ENCODE peak calls at places on chromosomes 3 and 15, in five cellular contexts. Q, O, H, J and Z are unnamed samples.

GRCh38 chr15:59457103-59457502 is 19.1 kb downstream of the FAM81A start:
- DNase-seq in Q (no peak), O (no peak), H (no peak), J (no peak), Z (no peak)

GRCh38 chr3:61579685-61580084 is 18.3 kb downstream of the PTPRG start:
- DNase-seq in Q (no peak), O (no peak), H (no peak), J (no peak), Z (no peak)

GRCh38 chr15:23869391-23869790 is 182.3 kb upstream of the NDN start:
- DNase-seq in Q (peak; percentile 19), O (no peak), H (peak; percentile 46), J (peak; percentile 64), Z (no peak)

GRCh38 chr3:22684739-22685138 is 518.4 kb upstream of the UBE2E2 start:
- DNase-seq in Q (no peak), O (no peak), H (no peak), J (no peak), Z (no peak)

GRCh38 chr3:184176377-184177330 is 2.0 kb downstream of the AP2M1 start:
- DNase-seq in Q (peak; percentile 56), O (no peak), H (peak; percentile 69), J (peak; percentile 88), Z (peak; percentile 75)

GRCh38 chr3:111072016-111072891 is 638 bp downstream of the NECTIN3 start:
- DNase-seq in Q (no peak), O (no peak), H (peak; percentile 5), J (peak; percentile 64), Z (no peak)

GRCh38 chr3:100335137-100335833 is 728 bp downstream of the NIT2 start:
- DNase-seq in Q (peak; percentile 59), O (no peak), H (peak; percentile 16), J (no peak), Z (no peak)

GRCh38 chr3:159814161-159814560 is 174.5 kb upstream of the IL12A start:
- DNase-seq in Q (no peak), O (no peak), H (no peak), J (no peak), Z (no peak)

GRCh38 chr3:57659004-57659672 is 33.7 kb downstream of the DENND6A start:
- DNase-seq in Q (no peak), O (no peak), H (no peak), J (no peak), Z (no peak)

GRCh38 chr3:56303508-56303907 is 164.8 kb downstream of the ERC2 start:
- DNase-seq in Q (peak; percentile 18), O (peak; percentile 35), H (peak; percentile 32), J (peak; percentile 61), Z (peak; percentile 15)

GRCh38 chr3:138464490-138464860 is 30.1 kb downstream of the ESYT3 start:
- DNase-seq in Q (no peak), O (no peak), H (no peak), J (no peak), Z (no peak)

GRCh38 chr3:184335661-184336483 is 1.5 kb upstream of the FAM131A start:
- DNase-seq in Q (peak; percentile 91), O (no peak), H (peak; percentile 54), J (peak; percentile 99), Z (peak; percentile 61)

GRCh38 chr3:45826908-45827307 is 15.0 kb downstream of the LZTFL1 start:
- DNase-seq in Q (peak; percentile 20), O (no peak), H (no peak), J (no peak), Z (no peak)

GRCh38 chr3:58434990-58435389 is 1.4 kb upstream of the PDHB start:
- DNase-seq in Q (no peak), O (no peak), H (peak; percentile 6), J (peak; percentile 63), Z (no peak)

GRCh38 chr3:149547413-149547812 is 72.9 kb downstream of the TM4SF4 start:
- DNase-seq in Q (no peak), O (no peak), H (no peak), J (no peak), Z (no peak)

GRCh38 chr3:151155409-151156128 is 47.4 kb downstream of the GPR171 start:
- DNase-seq in Q (no peak), O (no peak), H (no peak), J (no peak), Z (no peak)

GRCh38 chr3:85081191-85081895 is 122.6 kb downstream of the CADM2 start:
- DNase-seq in Q (no peak), O (no peak), H (no peak), J (no peak), Z (no peak)

GRCh38 chr3:126053513-126053912 is 30.4 kb downstream of the SLC41A3 start:
- DNase-seq in Q (no peak), O (no peak), H (peak; percentile 43), J (no peak), Z (no peak)

GRCh38 chr3:13261104-13261800 is 158.9 kb downstream of the NUP210 start:
- DNase-seq in Q (no peak), O (no peak), H (peak; percentile 33), J (no peak), Z (no peak)

GRCh38 chr3:13199006-13199776 is 126.0 kb upstream of the IQSEC1 start:
- DNase-seq in Q (no peak), O (no peak), H (no peak), J (no peak), Z (no peak)

GRCh38 chr3:74862501-74862900 is 248.0 kb upstream of the CNTN3 start:
- DNase-seq in Q (no peak), O (no peak), H (no peak), J (no peak), Z (no peak)

GRCh38 chr3:51382076-51382745 is 2.9 kb upstream of the MANF start:
- DNase-seq in Q (no peak), O (no peak), H (no peak), J (no peak), Z (no peak)

GRCh38 chr3:54507876-54508460 is 385.6 kb downstream of the CACNA2D3 start:
- DNase-seq in Q (no peak), O (no peak), H (no peak), J (no peak), Z (no peak)

GRCh38 chr15:51861557-51862350 is 32.3 kb downstream of the TMOD3 start:
- DNase-seq in Q (no peak), O (no peak), H (no peak), J (no peak), Z (no peak)

GRCh38 chr3:73148653-73149052 is 87.2 kb downstream of the EBLN2 start:
- DNase-seq in Q (no peak), O (no peak), H (peak; percentile 2), J (no peak), Z (no peak)

GRCh38 chr15:42404461-42405235 is 45.3 kb downstream of the CAPN3 start:
- DNase-seq in Q (no peak), O (no peak), H (peak; percentile 25), J (no peak), Z (no peak)

GRCh38 chr3:82157952-82158351 is 396.5 kb upstream of the GBE1 start:
- DNase-seq in Q (no peak), O (no peak), H (no peak), J (no peak), Z (peak; percentile 6)

GRCh38 chr3:146222204-146223046 is 28.5 kb downstream of the PLSCR4 start:
- DNase-seq in Q (no peak), O (no peak), H (peak; percentile 97), J (no peak), Z (peak; percentile 69)

DNA sequence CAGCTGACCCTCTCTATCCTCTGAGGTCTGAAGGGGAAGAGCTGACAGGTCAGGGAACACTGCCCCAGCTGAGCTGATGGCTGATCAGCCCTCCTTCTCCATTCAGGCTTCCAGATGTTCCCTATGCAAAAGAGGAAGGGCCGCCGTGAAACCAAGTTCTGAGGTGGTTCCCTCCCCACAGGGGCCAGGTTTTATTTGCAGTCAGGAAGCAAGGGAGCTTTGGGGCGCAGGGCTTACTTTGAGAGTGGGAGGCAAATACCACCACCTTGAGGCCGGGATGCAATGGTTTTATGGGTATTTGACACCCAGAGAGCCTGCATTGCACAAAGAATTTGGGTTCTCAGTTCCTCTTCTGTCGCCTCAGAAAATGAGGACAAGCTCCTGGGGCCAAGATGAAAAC is 186.9 kb downstream of the ARRDC4 start:
- DNase-seq in Q (no peak), O (no peak), H (no peak), J (no peak), Z (no peak)
- H3K4me2 ChIP-seq in Q (no peak overlapping the region), O (no peak overlapping the region), H (no peak overlapping the region), J (no peak overlapping the region), Z (no peak overlapping the region)

GRCh38 chr3:191352014-191352413 is 21.7 kb upstream of the UTS2B start:
- DNase-seq in Q (no peak), O (no peak), H (no peak), J (no peak), Z (no peak)
- TF ChIP-seq CEBPB in Q (no peak), O (no peak), H (no peak), J (no peak), Z (no peak)

DNA sequence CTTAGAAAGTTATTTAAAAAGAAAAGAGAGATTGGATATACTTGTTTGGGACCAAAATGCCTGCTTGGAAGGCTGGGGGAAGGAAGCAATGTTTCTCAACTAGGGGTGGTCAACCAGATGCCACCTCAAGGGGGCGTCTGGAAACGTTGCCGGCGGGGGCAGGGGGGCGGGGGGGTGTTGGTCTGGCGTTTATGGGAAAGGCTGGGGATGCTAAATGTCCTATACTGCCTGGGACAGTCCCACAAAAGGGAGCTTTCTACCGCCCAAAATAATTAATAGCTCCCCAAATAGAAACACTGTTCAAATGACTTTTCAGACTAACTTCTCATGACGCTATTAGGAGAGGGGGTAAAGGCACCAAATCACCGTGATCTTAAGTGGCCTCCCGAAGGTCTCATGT is 2.2 kb downstream of the POLG start:
- DNase-seq in Q (peak; percentile 60), O (no peak), H (peak; percentile 28), J (no peak), Z (peak; percentile 12)
- TF ChIP-seq ATF3 in Q (no peak), O (no peak), H (no peak), J (no peak), Z (no peak)

GRCh38 chr3:120147072-120147871 is 53.0 kb upstream of the GSK3B start:
- DNase-seq in Q (no peak), O (no peak), H (peak; percentile 39), J (no peak), Z (no peak)
- H3K4me2 ChIP-seq in Q (no peak overlapping the region), O (peak overlapping the region; percentile 27), H (peak overlapping the region; percentile 73), J (no peak overlapping the region), Z (peak overlapping the region; percentile 8)

GRCh38 chr3:195003006-195003892 is 267.7 kb downstream of the XXYLT1 start:
- DNase-seq in Q (no peak), O (no peak), H (no peak), J (peak; percentile 34), Z (no peak)

GRCh38 chr3:195001261-195001660 is 269.7 kb downstream of the XXYLT1 start:
- DNase-seq in Q (no peak), O (no peak), H (no peak), J (no peak), Z (no peak)

GRCh38 chr3:195004512-195005250 is 266.3 kb downstream of the XXYLT1 start:
- DNase-seq in Q (no peak), O (no peak), H (no peak), J (peak; percentile 22), Z (no peak)

GRCh38 chr3:195003893-195004289 is 267.1 kb downstream of the XXYLT1 start:
- DNase-seq in Q (no peak), O (no peak), H (no peak), J (peak; percentile 29), Z (no peak)

GRCh38 chr3:195001961-195002861 is 268.7 kb downstream of the XXYLT1 start:
- DNase-seq in Q (peak; percentile 72), O (peak; percentile 4), H (peak; percentile 65), J (peak; percentile 59), Z (peak; percentile 37)
- TF ChIP-seq CEBPB in Q (no peak), O (no peak), H (no peak), J (no peak), Z (no peak)